ENCODE peak calls at places on chromosomes 3 and 15, in six cellular contexts. S, Y, L, H, D and B are unnamed samples. For H3K27me3 and H3K36me3, the result is how much of the 10 kb centered on the place peaks cover.

GRCh38 chr3:64130436-64130835 is 94.8 kb downstream of the PRICKLE2 start:
- DNase-seq in S (no peak), Y (no peak), L (no peak), H (no peak), D (no peak), B (no peak)

GRCh38 chr3:20322085-20322484 is 136.1 kb upstream of the SGO1 start:
- DNase-seq in S (no peak), Y (no peak), L (no peak), H (no peak), D (no peak), B (no peak)

GRCh38 chr3:43161684-43162512 is 56.0 kb upstream of the POMGNT2 start:
- DNase-seq in S (no peak), Y (no peak), L (peak), H (no peak), D (no peak), B (no peak)

GRCh38 chr3:157327837-157328236 is 108.8 kb upstream of the PTX3 start:
- DNase-seq in S (no peak), Y (no peak), L (no peak), H (no peak), D (no peak), B (no peak)

GRCh38 chr3:62261121-62261520 is 112.2 kb downstream of the FEZF2 start:
- DNase-seq in S (no peak), Y (no peak), L (no peak), H (no peak), D (no peak), B (no peak)

GRCh38 chr15:74202461-74203401 is at the start of gene STRA6:
- DNase-seq in S (no peak), Y (no peak), L (no peak), H (no peak), D (no peak), B (peak)

GRCh38 chr3:89372456-89372855 is 265.0 kb downstream of the EPHA3 start:
- DNase-seq in S (no peak), Y (no peak), L (no peak), H (no peak), D (no peak), B (no peak)

GRCh38 chr3:113912551-113913246 is 35.1 kb upstream of the ZDHHC23 start:
- DNase-seq in S (peak), Y (no peak), L (peak), H (peak), D (peak), B (peak)

GRCh38 chr15:88274534-88275460 is 18.3 kb upstream of the NTRK3 start:
- DNase-seq in S (peak), Y (peak), L (peak), H (peak), D (peak), B (peak)

GRCh38 chr3:156321934-156322333 is 201.6 kb downstream of the KCNAB1 start:
- DNase-seq in S (no peak), Y (no peak), L (no peak), H (no peak), D (no peak), B (no peak)

GRCh38 chr15:77819271-77819806 is 186.6 kb upstream of the LINGO1 start:
- DNase-seq in S (no peak), Y (no peak), L (no peak), H (no peak), D (no peak), B (peak)

GRCh38 chr15:25883860-25884259 is 20.7 kb upstream of the ATP10A start:
- DNase-seq in S (no peak), Y (no peak), L (peak), H (peak), D (peak), B (no peak)

DNA sequence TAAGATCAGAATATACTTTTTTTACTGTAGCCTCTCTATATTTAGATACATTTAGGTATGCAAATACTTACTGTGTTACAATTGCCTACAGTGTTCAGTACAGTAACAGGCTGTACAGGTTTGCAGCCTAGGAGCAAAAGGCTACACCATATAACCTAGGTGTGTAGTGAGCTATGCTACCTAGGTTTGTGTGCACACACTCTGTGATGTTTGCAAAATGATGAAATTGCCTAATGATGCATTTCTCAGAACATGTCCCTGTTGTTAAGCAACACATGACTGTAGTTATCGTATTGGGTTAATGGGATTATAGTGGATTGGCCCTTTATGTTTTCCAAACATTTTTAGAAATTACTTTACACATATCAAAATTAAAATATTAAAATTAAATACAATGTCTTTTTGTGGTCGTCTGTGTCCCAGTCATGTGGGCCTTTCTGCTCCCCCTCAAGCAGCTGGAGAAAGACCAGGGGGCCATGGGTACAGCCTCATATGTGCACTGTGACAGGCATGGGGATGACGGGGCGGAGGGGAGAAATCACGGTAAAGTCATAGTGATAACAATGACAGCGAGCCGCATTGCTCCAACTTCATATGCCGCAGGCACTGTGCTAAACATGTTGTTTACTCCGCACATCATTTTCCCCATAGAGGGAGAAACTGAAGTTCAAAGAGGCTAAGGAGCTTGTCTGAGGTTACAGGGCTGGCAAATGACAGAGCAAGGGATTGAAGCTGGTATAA is 27.4 kb upstream of the PLA2G4E start:
- DNase-seq in S (no peak), Y (no peak), L (no peak), H (no peak), D (no peak), B (no peak)
- H3K27me3 ChIP-seq in S (under half), Y (under half), L (under half), H (under half), D (under half), B (under half)

GRCh38 chr3:172054115-172054764 is 14.9 kb downstream of the FNDC3B start:
- DNase-seq in S (no peak), Y (no peak), L (no peak), H (no peak), D (no peak), B (no peak)

GRCh38 chr3:172059532-172059931 is 20.2 kb downstream of the FNDC3B start:
- DNase-seq in S (no peak), Y (no peak), L (no peak), H (no peak), D (no peak), B (no peak)

GRCh38 chr3:172057624-172058023 is 18.2 kb downstream of the FNDC3B start:
- DNase-seq in S (no peak), Y (no peak), L (no peak), H (no peak), D (no peak), B (no peak)

GRCh38 chr3:172056416-172056815 is 17.0 kb downstream of the FNDC3B start:
- DNase-seq in S (no peak), Y (no peak), L (no peak), H (no peak), D (no peak), B (no peak)

GRCh38 chr3:172057059-172057458 is 17.7 kb downstream of the FNDC3B start:
- DNase-seq in S (no peak), Y (no peak), L (no peak), H (no peak), D (no peak), B (no peak)
- H3K36me3 ChIP-seq in S (under half), Y (under half), L (under half), H (half or more), D (under half), B (under half)

DNA sequence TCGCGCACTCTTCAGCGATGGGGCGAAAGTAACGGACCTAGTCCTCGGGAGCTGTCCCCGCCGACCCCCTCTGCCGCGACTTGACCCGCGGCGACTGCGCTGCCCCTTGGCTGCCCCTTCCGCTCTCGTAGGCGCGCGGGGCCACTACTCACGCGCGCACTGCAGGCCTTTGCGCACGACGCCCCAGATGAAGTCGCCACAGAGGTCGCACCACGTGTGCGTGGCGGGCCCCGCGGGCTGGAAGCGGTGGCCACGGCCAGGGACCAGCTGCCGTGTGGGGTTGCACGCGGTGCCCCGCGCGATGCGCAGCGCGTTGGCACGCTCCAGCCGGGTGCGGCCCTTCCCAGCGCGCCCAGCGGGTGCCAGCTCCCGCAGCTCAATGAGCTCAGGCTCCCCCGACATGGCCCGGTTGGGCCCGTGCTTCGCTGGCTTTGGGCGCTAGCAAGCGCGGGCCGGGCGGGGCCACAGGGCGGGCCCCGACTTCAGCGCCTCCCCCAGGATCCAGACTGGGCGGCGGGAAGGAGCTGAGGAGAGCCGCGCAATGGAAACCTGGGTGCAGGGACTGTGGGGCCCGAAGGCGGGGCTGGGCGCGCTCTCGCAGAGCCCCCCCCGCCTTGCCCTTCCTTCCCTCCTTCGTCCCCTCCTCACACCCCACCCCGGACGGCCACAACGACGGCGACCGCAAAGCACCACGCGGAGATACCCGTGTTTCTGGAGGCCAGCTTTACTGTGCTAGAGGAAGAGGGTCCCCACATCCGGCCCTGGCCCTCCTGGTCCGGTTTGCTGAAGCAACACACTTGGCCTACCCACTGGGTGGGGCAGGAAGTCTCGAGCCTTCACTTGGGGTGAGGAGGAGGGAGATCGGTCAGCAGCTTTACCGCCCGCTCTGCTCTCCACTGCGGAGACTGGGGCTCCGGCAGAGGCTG is at the start of gene RASSF1:
- DNase-seq in S (peak), Y (peak), L (peak), H (no peak), D (no peak), B (no peak)
- H3K27me3 ChIP-seq in S (under half), Y (under half), L (under half), H (under half), D (under half), B (under half)

GRCh38 chr3:195571361-195571760 is 12.4 kb downstream of the APOD start:
- DNase-seq in S (no peak), Y (no peak), L (no peak), H (no peak), D (no peak), B (no peak)
- H3K36me3 ChIP-seq in S (under half), Y (under half), L (under half), H (under half), D (under half), B (under half)